ENCODE peak calls at places on chromosome 3, in four cellular contexts. L is progenitor cell of endocrine pancreas, V is H9, T is mammary epithelial cell. S is an unnamed sample.

GRCh38 chr3:52730681-52731080 is 24.8 kb downstream of the SPCS1 start:
- DNase-seq in L (no peak), V (no peak), T (no peak), S (peak)

GRCh38 chr3:197430502-197430901 is 125.3 kb downstream of the BDH1 start:
- DNase-seq in L (no peak), V (no peak), T (no peak), S (no peak)

GRCh38 chr3:167862104-167862785 is 126.7 kb downstream of the SERPINI1 start:
- DNase-seq in L (no peak), V (no peak), T (no peak), S (peak)

GRCh38 chr3:16839271-16840110 is 45.3 kb upstream of the PLCL2 start:
- DNase-seq in L (no peak), V (no peak), T (no peak), S (no peak)

GRCh38 chr3:197737319-197737649 is 580 bp upstream of the RUBCN start:
- DNase-seq in L (no peak), V (no peak), T (no peak), S (no peak)

GRCh38 chr3:151011427-151011826 is 38.9 kb upstream of the CLRN1 start:
- DNase-seq in L (no peak), V (no peak), T (peak), S (peak)

GRCh38 chr3:117660941-117661635 is 951.5 kb downstream of the TUSC7 start:
- DNase-seq in L (no peak), V (no peak), T (no peak), S (peak)

GRCh38 chr3:64267774-64268604 is 42.7 kb upstream of the PRICKLE2 start:
- DNase-seq in L (peak), V (peak), T (peak), S (peak)

GRCh38 chr3:193240850-193241706 is at the start of gene PLAAT1:
- DNase-seq in L (peak), V (peak), T (peak), S (peak)

GRCh38 chr3:50581459-50581842 is 12.1 kb downstream of the HEMK1 start:
- DNase-seq in L (no peak), V (no peak), T (no peak), S (no peak)

GRCh38 chr3:49845694-49846093 is 10.7 kb downstream of the TRAIP start:
- DNase-seq in L (no peak), V (no peak), T (no peak), S (no peak)

GRCh38 chr3:127289646-127290575 is 2.1 kb upstream of the PRR20G start:
- DNase-seq in L (no peak), V (no peak), T (peak), S (no peak)

GRCh38 chr3:76646921-76647562 is 392.9 kb upstream of the ROBO2 start:
- DNase-seq in L (no peak), V (peak), T (no peak), S (no peak)

GRCh38 chr3:94413721-94414106 is 350.9 kb downstream of the NSUN3 start:
- DNase-seq in L (no peak), V (no peak), T (peak), S (peak)

GRCh38 chr3:42851228-42851834 is 24.3 kb downstream of the CYP8B1 start:
- DNase-seq in L (no peak), V (peak), T (no peak), S (no peak)

GRCh38 chr3:50503504-50503903 is at the start of gene CACNA2D2:
- DNase-seq in L (peak), V (peak), T (peak), S (no peak)

GRCh38 chr3:153783106-153783505 is 338.1 kb upstream of the ARHGEF26 start:
- DNase-seq in L (no peak), V (no peak), T (no peak), S (peak)

GRCh38 chr3:155556531-155556930 is 188.3 kb downstream of the PLCH1 start:
- DNase-seq in L (no peak), V (no peak), T (no peak), S (no peak)

GRCh38 chr3:157294444-157294843 is 134.5 kb upstream of the CCNL1 start:
- DNase-seq in L (no peak), V (no peak), T (no peak), S (peak)

GRCh38 chr3:11562277-11562881 is 81.3 kb downstream of the VGLL4 start:
- DNase-seq in L (no peak), V (no peak), T (no peak), S (no peak)

GRCh38 chr3:15427182-15427880 is at the start of the genes EAF1 and METTL6:
- DNase-seq in L (peak), V (peak), T (peak), S (peak)

GRCh38 chr3:194375473-194375872 is 5.9 kb upstream of the LRRC15 start:
- DNase-seq in L (no peak), V (peak), T (no peak), S (no peak)

DNA sequence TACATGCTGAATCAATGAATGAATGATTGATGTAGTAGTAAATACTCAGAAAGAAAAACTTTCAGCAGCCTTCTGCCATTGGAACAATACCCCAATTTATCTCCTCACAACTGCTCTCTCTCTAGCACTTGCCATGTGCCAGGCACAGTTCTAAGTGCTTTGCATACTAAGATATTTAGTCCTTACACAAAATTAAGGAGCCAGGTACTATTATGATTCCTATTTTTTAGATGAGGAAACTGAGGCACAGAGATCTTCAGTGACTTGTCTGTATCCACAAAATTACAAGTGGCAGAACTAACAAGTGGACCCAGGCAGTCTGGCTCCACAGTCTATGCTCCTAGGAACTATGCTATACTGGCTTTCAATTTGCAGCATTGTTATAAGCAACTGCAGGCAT is 279.2 kb downstream of the LSAMP start:
- DNase-seq in L (no peak), V (no peak), T (no peak), S (no peak)
- TF ChIP-seq CTCF in L (no peak), V (no peak), T (no peak), S (no peak)

DNA sequence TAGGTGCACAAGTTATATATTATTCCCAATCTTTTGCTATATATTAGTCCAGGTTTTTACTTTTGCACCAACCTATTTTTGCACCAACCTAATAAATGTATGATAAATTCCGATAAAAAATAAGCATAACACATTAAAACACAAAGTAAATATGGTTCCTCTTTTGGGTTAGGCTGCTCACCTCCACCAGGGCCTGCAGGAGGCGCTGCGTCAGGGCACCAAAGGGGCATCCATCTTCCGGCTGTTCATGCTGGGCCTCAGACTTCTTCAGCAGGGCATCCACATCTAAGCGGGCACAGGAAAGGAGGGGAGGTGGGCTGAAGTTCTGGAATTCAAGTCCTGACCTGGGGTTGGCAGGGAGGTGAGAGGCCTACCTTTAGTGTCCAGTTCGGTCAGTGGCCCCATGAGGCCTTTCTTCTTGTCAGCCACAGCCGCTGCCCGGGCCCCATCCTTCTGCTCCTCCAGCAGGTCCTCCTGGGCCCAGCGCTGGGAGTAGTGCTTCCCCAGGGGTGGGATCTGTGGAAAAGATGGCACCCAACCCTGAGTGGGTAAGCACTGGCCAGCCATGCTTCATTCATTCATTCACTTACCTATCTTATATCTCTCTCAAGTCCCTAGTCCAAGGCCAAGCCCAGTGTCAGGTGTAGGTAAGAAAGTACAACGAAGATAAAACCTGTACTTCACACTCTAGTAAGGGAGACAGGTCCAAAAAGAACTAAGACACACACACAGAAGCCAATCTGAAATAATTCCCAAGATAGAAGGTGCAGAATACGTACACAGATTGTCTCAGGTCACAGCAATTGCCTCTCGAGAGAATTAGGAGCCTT is 5.2 kb downstream of the TADA3 start:
- DNase-seq in L (no peak), V (no peak), T (no peak), S (no peak)
- TF ChIP-seq CTCF in L (peak), V (peak), T (peak), S (peak)

GRCh38 chr3:196292281-196292923 is 4.9 kb upstream of the PCYT1A start:
- DNase-seq in L (no peak), V (peak), T (no peak), S (no peak)
- TF ChIP-seq CTCF in L (no peak), V (peak), T (no peak), S (no peak)

DNA sequence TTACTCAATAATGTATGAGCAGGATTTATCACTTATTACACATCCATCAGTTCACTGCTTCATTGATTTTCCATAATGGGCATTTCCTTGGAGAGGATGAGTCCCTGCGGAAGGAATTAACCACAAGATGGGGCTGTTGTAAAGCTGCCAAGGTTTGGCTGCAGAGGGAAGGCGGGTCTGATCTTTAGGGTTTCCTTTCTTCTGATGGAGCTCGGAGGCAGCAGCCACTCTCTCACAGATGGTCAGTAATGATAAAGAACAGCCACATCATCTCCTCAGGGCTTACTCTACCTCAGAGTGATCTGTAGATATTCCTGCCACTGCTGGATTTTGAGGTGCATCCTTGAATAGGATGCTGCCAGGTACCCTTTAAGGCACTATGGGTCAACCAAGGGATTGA is 115.2 kb downstream of the USP13 start:
- DNase-seq in L (peak), V (peak), T (peak), S (peak)
- TF ChIP-seq CTCF in L (peak), V (peak), T (peak), S (peak)

GRCh38 chr3:112640333-112640863 is 545 bp downstream of the CCDC80 start:
- DNase-seq in L (no peak), V (no peak), T (no peak), S (peak)

GRCh38 chr3:112639451-112640332 is 1.3 kb downstream of the CCDC80 start:
- DNase-seq in L (no peak), V (no peak), T (no peak), S (peak)

GRCh38 chr3:112643621-112644236 is 2.8 kb upstream of the CCDC80 start:
- DNase-seq in L (no peak), V (no peak), T (no peak), S (no peak)

GRCh38 chr3:112642912-112643506 is 2.1 kb upstream of the CCDC80 start:
- DNase-seq in L (peak), V (peak), T (peak), S (peak)

DNA sequence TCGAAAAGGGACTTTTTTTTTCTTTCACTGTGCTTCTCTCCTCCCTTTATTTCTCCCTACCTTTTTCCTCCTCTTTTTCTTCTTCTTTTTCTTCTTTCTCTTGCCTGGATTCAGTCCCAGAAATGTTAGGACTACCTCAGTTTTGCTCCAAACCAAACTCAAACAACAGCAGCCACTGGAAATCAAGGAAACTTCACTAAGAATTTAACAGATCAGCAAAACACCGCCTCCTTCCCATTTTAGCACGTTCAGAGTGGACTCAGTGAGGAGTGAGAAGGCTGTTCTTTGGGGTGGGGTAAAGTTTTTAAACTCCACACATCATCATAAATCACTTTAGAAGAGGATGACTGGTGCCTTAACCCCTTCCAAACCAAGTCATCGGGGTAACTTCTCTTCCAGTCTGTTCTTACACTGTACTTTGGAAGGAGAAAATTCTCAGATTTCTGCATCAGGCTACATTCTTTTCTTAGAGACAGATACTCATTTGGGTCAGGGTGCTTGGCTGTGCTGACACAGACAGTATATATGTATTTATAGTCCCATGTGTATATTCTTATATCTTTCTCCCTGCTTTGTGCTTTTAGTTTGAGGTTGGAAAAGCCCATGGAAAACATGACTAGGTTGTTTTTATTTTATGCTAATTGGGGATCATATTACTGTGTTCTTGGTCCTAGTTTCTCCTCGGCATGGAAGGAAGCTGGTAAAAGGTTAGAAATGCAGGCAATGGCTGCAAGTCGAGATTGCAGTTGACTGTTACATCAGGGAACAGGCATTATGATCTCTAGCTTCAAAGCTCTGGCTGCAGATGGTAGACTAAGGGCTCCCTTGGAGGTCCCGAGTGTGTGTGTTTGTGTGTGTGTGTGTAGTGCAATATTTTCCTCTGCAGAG is at the start of gene CCDC80:
- DNase-seq in L (no peak), V (no peak), T (peak), S (peak)
- TF ChIP-seq CTCF in L (no peak), V (no peak), T (no peak), S (no peak)

GRCh38 chr3:13837751-13838150 is 42.1 kb downstream of the WNT7A start:
- DNase-seq in L (no peak), V (no peak), T (no peak), S (no peak)

GRCh38 chr3:13838421-13838820 is 41.5 kb downstream of the WNT7A start:
- DNase-seq in L (no peak), V (no peak), T (no peak), S (no peak)

GRCh38 chr3:13835246-13835645 is 44.6 kb downstream of the WNT7A start:
- DNase-seq in L (no peak), V (no peak), T (no peak), S (no peak)

GRCh38 chr3:13839253-13839652 is 40.6 kb downstream of the WNT7A start:
- DNase-seq in L (no peak), V (no peak), T (no peak), S (no peak)

GRCh38 chr3:13836658-13837587 is 42.9 kb downstream of the WNT7A start:
- DNase-seq in L (no peak), V (no peak), T (peak), S (no peak)
- TF ChIP-seq CTCF in L (no peak), V (no peak), T (peak), S (no peak)

GRCh38 chr3:190514163-190515153 is 573 bp downstream of the IL1RAP start:
- DNase-seq in L (no peak), V (peak), T (peak), S (peak)

GRCh38 chr3:190517696-190518095 is 3.8 kb downstream of the IL1RAP start:
- DNase-seq in L (no peak), V (no peak), T (peak), S (peak)

GRCh38 chr3:190512666-190513065 is 1.2 kb upstream of the IL1RAP start:
- DNase-seq in L (no peak), V (no peak), T (no peak), S (no peak)

GRCh38 chr3:190516416-190516815 is 2.5 kb downstream of the IL1RAP start:
- DNase-seq in L (no peak), V (no peak), T (peak), S (no peak)

GRCh38 chr3:190513409-190514162 is at the start of gene IL1RAP:
- DNase-seq in L (peak), V (peak), T (peak), S (peak)
- TF ChIP-seq CTCF in L (peak), V (peak), T (peak), S (no peak)

DNA sequence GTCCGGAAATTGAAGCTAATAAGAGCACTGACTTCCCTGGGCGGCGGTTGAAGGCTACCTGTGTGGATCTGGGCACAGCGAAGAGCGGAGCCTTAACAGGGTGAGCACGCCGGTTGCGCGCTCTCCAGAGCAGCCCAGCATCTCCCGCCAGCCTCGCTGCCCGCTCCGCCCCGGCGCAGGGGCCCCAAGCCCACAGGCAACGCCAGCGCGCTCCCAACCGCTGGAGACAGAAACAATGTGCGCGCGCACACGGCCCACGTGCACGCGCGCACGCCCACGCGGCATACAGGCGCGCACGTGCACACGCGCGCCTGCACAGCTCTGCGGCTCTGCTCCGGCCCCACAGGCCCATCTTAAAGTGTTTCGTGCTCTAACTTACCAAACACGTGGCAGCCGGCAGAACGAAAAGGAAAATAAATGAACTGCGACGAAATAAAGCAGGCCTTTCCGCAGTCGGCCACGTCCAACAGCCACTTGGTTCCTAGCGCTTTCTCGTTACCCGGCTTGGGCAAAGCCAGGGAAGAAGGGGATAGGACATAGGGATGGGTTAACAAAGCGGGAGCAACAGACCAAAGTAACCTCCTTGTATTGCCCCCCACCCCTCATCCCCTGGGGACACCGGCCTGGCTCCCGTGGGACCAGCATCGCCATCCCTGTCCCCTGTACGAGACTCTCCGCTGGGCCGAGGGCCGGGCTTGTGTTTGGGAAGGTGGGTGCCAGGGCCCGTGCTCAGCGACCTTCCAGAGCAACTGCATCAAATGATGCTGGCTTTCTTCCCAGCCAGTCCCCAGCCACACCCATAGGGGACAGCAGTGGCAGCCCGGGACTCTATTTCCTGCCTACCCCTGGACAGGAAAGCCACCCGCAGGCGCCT is 203.7 kb downstream of the ABHD5 start:
- DNase-seq in L (peak), V (peak), T (peak), S (peak)
- TF ChIP-seq CTCF in L (peak), V (peak), T (no peak), S (no peak)

GRCh38 chr3:7285502-7285901 is 424.6 kb downstream of the GRM7 start:
- DNase-seq in L (no peak), V (no peak), T (peak), S (peak)
- TF ChIP-seq CTCF in L (no peak), V (peak), T (peak), S (no peak)

GRCh38 chr3:108608750-108609149 is 19.2 kb downstream of the DZIP3 start:
- DNase-seq in L (no peak), V (peak), T (no peak), S (no peak)
- TF ChIP-seq CTCF in L (no peak), V (peak), T (no peak), S (no peak)

S was measured in cardiac fibroblast.